ENCODE peak calls at places on chromosomes 7 and 10, in seven cellular contexts. C, E, G, Q, M, Y and N are unnamed samples.

GRCh38 chr10:15541376-15541775 is 170.3 kb upstream of the FAM171A1 start:
- DNase-seq in C (no peak), E (no peak), G (no peak), Q (no peak), M (no peak), Y (no peak), N (no peak)

GRCh38 chr10:57102234-57102633 is 741.2 kb upstream of the ZWINT start:
- DNase-seq in C (no peak), E (no peak), G (no peak), Q (no peak), M (no peak), Y (no peak), N (no peak)

GRCh38 chr7:135512135-135512887 is 2.4 kb upstream of the CNOT4 start:
- DNase-seq in C (peak), E (no peak), G (no peak), Q (peak), M (no peak), Y (no peak), N (no peak)

GRCh38 chr10:1366811-1367425 is 310.7 kb downstream of the WDR37 start:
- DNase-seq in C (no peak), E (no peak), G (no peak), Q (no peak), M (no peak), Y (peak), N (no peak)

GRCh38 chr7:92740713-92741126 is 95.7 kb downstream of the CDK6 start:
- DNase-seq in C (no peak), E (no peak), G (no peak), Q (no peak), M (no peak), Y (no peak), N (no peak)

GRCh38 chr10:78267598-78267997 is 233.9 kb downstream of the RPS24 start:
- DNase-seq in C (no peak), E (no peak), G (no peak), Q (no peak), M (no peak), Y (no peak), N (peak)

GRCh38 chr10:77012811-77013500 is 624.7 kb downstream of the KCNMA1 start:
- DNase-seq in C (no peak), E (no peak), G (no peak), Q (peak), M (no peak), Y (no peak), N (no peak)

GRCh38 chr7:22173884-22174573 is 182.9 kb downstream of the RAPGEF5 start:
- DNase-seq in C (no peak), E (no peak), G (no peak), Q (no peak), M (no peak), Y (no peak), N (no peak)

GRCh38 chr7:69504733-69505132 is 93.5 kb upstream of the AUTS2 start:
- DNase-seq in C (no peak), E (no peak), G (no peak), Q (no peak), M (no peak), Y (no peak), N (no peak)

GRCh38 chr7:119664601-119665000 is 608.4 kb upstream of the KCND2 start:
- DNase-seq in C (no peak), E (no peak), G (no peak), Q (no peak), M (no peak), Y (no peak), N (peak)

GRCh38 chr7:21063106-21063505 is 276.4 kb upstream of the SP8 start:
- DNase-seq in C (no peak), E (no peak), G (no peak), Q (no peak), M (no peak), Y (no peak), N (no peak)

GRCh38 chr7:1220958-1221745 is 11.5 kb upstream of the UNCX start:
- DNase-seq in C (no peak), E (no peak), G (no peak), Q (no peak), M (no peak), Y (no peak), N (peak)

GRCh38 chr7:12323415-12323814 is 80.2 kb downstream of the VWDE start:
- DNase-seq in C (no peak), E (no peak), G (no peak), Q (no peak), M (no peak), Y (no peak), N (no peak)

GRCh38 chr10:66773418-66773817 is 152.4 kb upstream of the LRRTM3 start:
- DNase-seq in C (no peak), E (no peak), G (no peak), Q (no peak), M (no peak), Y (no peak), N (no peak)

GRCh38 chr10:18665815-18666558 is 6.8 kb downstream of the ARL5B start:
- DNase-seq in C (no peak), E (no peak), G (no peak), Q (no peak), M (no peak), Y (no peak), N (no peak)

GRCh38 chr10:10785627-10786333 is 231.9 kb upstream of the CELF2 start:
- DNase-seq in C (no peak), E (no peak), G (no peak), Q (no peak), M (no peak), Y (no peak), N (no peak)

DNA sequence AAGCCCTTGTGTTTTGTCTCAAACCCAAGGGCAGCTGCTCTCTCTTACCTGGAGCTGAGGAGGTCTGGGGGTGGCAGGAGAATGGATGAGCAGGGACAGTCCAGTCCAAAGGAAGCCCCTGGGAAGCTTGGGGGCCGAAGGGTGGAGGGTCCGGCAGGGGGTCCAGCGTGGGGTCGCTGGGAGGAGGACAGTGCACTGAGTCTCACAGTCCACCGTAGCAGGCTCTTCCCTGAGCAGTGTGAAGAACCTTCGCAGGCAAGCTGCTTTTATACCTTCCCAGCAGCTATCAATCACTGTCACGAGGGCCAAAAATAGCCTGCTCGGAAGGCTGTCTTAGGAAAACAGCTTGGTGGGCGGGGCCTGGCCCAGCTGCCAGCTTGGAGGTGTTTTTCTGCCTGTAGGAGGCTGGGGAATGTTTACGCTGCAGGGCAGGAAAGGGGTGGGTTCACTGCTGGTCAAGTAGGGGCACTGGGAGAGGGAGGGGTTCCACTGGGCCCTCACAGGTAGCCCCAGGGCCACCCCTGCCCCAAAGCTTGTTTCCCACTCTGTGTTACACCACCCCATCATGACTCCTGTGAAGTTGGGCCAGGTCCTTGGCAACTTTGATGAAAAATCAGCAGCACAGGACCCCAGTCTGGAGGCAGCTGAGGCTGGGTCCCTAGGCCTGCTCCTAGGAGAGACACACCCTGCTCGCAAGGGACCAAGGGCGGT is at the start of gene DEPP1:
- DNase-seq in C (peak), E (peak), G (peak), Q (peak), M (peak), Y (peak), N (peak)
- TF ChIP-seq POLR2A in C (peak), E (peak), G (peak), Q (peak), M (peak), Y (peak), N (peak)

GRCh38 chr7:24970676-24971075 is 9.3 kb downstream of the OSBPL3 start:
- DNase-seq in C (no peak), E (no peak), G (no peak), Q (no peak), M (no peak), Y (no peak), N (no peak)
- TF ChIP-seq POLR2A in C (no peak), E (no peak), G (no peak), Q (no peak), M (no peak), Y (no peak), N (no peak)

DNA sequence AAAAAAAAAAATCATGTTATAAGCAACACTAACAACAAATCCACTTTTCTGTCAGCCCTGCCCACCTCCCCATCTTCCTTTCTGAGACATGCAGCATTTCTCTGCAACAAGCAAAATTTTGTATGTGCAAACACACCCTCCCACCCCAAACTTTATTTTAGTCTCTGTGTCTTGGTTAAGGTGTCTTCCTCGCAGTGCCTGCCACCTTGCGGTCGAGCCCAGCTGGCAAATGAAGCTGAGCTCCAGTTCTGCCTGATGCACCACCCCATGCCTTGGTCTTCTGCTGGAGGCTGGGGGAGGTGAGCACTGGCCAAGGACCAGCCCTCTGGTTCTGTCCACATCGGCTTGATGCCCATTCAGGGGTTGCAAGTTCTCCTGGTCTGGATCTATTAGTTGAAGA is 206.3 kb downstream of the MGMT start:
- DNase-seq in C (no peak), E (no peak), G (no peak), Q (no peak), M (no peak), Y (no peak), N (no peak)
- TF ChIP-seq POLR2A in C (no peak), E (no peak), G (no peak), Q (no peak), M (no peak), Y (no peak), N (no peak)

GRCh38 chr7:102291056-102291915 is 4.6 kb downstream of the SH2B2 start:
- DNase-seq in C (no peak), E (no peak), G (no peak), Q (no peak), M (no peak), Y (no peak), N (no peak)
- TF ChIP-seq POLR2A in C (no peak), E (no peak), G (no peak), Q (no peak), M (no peak), Y (no peak), N (no peak)